ENCODE peak calls at places on chromosomes 12 and 14, in four cellular contexts. K is aorta, M is BJ, B is IMR-90. Y is an unnamed sample.
A peak's percentile ranks its signal among the peaks of the same experiment; 100 is the strongest.

GRCh38 chr12:104457746-104458644 is 1.2 kb downstream of the CHST11 start:
- DNase-seq in K (peak; percentile 62), M (no peak), B (no peak), Y (peak; percentile 23)

GRCh38 chr12:46506961-46507360 is 134.4 kb upstream of the SLC38A2 start:
- DNase-seq in K (no peak), M (no peak), B (no peak), Y (no peak)

GRCh38 chr12:78248321-78248720 is 417.6 kb downstream of the NAV3 start:
- DNase-seq in K (no peak), M (no peak), B (no peak), Y (no peak)

GRCh38 chr14:86766469-86766868 is 1226.5 kb downstream of the GALC start:
- DNase-seq in K (no peak), M (no peak), B (no peak), Y (no peak)

GRCh38 chr12:124036117-124037109 is 63.4 kb downstream of the ZNF664 start:
- DNase-seq in K (no peak), M (no peak), B (peak; percentile 44), Y (no peak)

GRCh38 chr14:61705017-61705416 is 9.7 kb downstream of the HIF1A start:
- DNase-seq in K (no peak), M (no peak), B (peak; percentile 44), Y (no peak)

GRCh38 chr12:60172696-60173095 is 576.9 kb downstream of the SLC16A7 start:
- DNase-seq in K (no peak), M (no peak), B (no peak), Y (no peak)

GRCh38 chr14:24607081-24607480 is 2.4 kb downstream of the GZMH start:
- DNase-seq in K (no peak), M (no peak), B (no peak), Y (no peak)

GRCh38 chr14:53019391-53019790 is 68.5 kb upstream of the FERMT2 start:
- DNase-seq in K (no peak), M (no peak), B (peak; percentile 64), Y (no peak)

GRCh38 chr12:116278667-116279066 is 1.2 kb upstream of the MED13L start:
- DNase-seq in K (no peak), M (no peak), B (no peak), Y (no peak)

GRCh38 chr14:32230181-32230580 is 27.1 kb upstream of the RNU6-8 start:
- DNase-seq in K (no peak), M (peak; percentile 49), B (peak; percentile 33), Y (no peak)

GRCh38 chr12:52032431-52032796 is 18.8 kb upstream of the NR4A1 start:
- DNase-seq in K (peak; percentile 73), M (no peak), B (peak; percentile 80), Y (peak; percentile 63)

GRCh38 chr12:57899010-57899662 is 42.2 kb upstream of the ATP23 start:
- DNase-seq in K (peak; percentile 81), M (no peak), B (peak; percentile 81), Y (peak; percentile 31)

GRCh38 chr12:9730011-9730410 is 2.9 kb downstream of the CLECL1 start:
- DNase-seq in K (no peak), M (no peak), B (no peak), Y (no peak)
- H3K4me3 ChIP-seq in K (no peak overlapping the region), M (no peak overlapping the region), B (no peak overlapping the region), Y (no peak overlapping the region)

DNA sequence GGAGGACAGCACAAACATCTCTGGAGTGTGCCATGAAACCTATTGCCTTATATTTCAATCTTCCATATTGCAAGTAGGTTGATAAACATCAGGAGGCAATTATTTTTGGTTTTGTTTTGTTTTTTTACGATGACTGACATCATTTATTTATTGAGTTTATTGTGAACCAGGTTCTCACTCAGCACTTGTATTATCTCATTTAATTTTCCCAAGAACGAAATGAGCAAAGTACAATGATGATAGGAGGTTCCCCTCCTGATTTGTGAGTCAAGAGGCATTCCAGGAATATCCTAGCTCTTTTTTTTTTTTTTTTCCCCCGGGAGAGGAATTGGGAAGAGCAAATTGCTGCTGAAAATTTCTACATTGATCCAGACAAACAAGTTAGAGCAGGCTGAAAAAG is 4.7 kb downstream of the SOCS2 start:
- DNase-seq in K (no peak), M (no peak), B (no peak), Y (no peak)
- H3K27me3 ChIP-seq in K (no peaks in the 10 kb centered on the region), M (no peaks in the 10 kb centered on the region), B (no peaks in the 10 kb centered on the region), Y (no peaks in the 10 kb centered on the region)

GRCh38 chr14:104113631-104114420 is 24.6 kb upstream of the KIF26A start:
- DNase-seq in K (peak; percentile 38), M (no peak), B (no peak), Y (peak; percentile 8)

GRCh38 chr14:104111301-104112112 is 26.0 kb downstream of the ASPG start:
- DNase-seq in K (peak; percentile 42), M (no peak), B (no peak), Y (peak; percentile 11)

GRCh38 chr14:104112609-104113571 is 25.5 kb upstream of the KIF26A start:
- DNase-seq in K (peak; percentile 35), M (no peak), B (no peak), Y (peak; percentile 12)

GRCh38 chr14:104110491-104111209 is 25.1 kb downstream of the ASPG start:
- DNase-seq in K (peak; percentile 37), M (no peak), B (no peak), Y (peak; percentile 5)

GRCh38 chr14:104112113-104112505 is 26.3 kb upstream of the KIF26A start:
- DNase-seq in K (peak; percentile 26), M (no peak), B (no peak), Y (peak; percentile 4)
- H3K4me3 ChIP-seq in K (no peak overlapping the region), M (no peak overlapping the region), B (no peak overlapping the region), Y (no peak overlapping the region)

DNA sequence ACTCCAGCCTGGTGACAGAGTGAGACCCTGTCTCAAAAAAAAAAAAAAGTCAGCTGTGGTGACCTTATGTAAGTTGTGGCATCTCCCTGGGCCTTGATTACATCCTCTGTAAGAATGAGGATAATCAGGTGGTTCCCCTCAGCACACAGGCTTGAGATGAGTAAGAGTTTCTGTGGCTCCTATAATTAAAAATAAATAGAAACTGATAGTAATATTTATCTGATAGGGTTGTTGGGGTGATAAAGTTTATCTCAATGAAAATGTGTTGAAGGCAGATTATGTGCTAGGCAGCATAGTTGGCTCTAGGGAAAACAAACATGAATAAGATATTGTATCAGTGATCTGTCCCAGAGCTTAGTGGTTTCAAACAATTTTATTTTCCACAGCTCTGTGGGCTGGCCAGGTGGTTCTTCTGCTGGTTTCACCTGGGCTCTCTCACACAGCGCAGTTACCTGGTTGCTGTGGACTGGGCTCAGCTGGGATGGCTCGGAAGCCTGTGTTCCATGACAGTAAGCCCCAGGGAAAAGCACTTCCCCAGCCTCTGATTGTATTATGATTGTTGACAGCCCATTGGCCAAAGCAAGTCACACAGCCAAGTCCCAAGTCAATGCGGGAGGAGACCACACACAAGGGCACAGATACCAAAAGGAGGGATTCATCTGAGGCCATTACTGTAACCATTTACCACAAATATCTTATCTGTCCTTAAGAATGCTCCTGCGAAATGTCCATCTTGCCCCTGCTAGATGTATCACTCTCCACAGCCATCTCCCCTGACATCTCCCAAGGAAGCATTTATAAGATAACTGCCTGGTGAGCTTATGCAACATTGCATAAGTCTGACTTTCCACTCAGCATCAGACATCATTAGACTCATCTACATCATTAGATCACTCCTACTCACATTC is 151.7 kb downstream of the NUAK1 start:
- DNase-seq in K (no peak), M (peak; percentile 88), B (peak; percentile 95), Y (no peak)
- H3K27me3 ChIP-seq in K (no peaks in the 10 kb centered on the region), M (no peaks in the 10 kb centered on the region), B (no peaks in the 10 kb centered on the region), Y (no peaks in the 10 kb centered on the region)

GRCh38 chr12:120262852-120263724 is 2.4 kb downstream of the PXN start:
- DNase-seq in K (peak; percentile 65), M (no peak), B (no peak), Y (peak; percentile 59)

GRCh38 chr12:120264086-120264485 is 1.4 kb downstream of the PXN start:
- DNase-seq in K (no peak), M (no peak), B (no peak), Y (no peak)

GRCh38 chr12:120263725-120264040 is 1.8 kb downstream of the PXN start:
- DNase-seq in K (no peak), M (no peak), B (no peak), Y (no peak)

GRCh38 chr12:120260607-120261006 is 4.9 kb downstream of the PXN start:
- DNase-seq in K (no peak), M (no peak), B (no peak), Y (no peak)

DNA sequence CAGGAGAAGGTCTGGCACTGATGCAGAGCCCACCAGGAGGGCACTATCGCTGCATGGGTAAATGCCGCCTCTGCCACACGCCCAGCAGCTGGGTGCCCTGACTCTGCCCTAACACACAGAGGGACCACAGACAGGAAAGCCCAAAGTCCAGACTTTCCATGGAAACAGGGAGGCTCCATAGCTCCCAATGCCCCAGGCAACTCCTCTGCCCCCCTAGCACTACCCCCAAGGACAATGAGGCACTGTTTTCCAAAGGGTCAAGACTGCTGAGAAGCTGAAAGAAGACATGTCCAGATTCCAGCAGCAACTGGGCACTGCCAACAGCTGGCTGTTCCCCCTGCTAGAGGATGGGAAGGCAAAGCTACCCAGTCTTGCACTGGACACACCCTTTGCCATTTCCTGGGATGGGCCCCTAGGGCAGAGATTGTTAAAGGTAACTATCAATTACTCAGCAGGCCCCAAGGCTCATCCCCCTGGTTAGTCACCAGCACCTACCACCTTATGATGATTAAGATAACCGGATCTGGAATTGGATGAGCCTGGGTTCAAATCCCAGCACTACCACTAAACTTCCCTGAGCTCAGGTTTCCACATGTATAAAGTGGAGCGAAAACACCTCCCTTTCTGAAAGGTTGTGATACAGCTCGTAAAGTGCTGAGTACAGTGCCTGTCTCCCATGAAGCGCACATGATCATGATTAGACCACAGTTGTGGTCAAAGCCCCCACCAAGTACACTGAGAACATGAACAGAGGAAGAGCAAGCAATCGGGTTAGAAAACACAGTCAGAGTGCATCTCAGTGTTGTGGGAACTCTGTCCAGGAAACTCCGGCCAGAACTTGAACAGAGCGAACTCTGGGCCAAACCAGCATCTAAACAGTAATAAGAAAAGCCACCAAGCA is 3.3 kb downstream of the PXN start:
- DNase-seq in K (no peak), M (no peak), B (no peak), Y (no peak)
- H3K4me3 ChIP-seq in K (no peak overlapping the region), M (peak overlapping the region; percentile 95), B (no peak overlapping the region), Y (peak overlapping the region; percentile 97)

GRCh38 chr12:45050331-45050750 is 558 bp downstream of the DBX2 start:
- DNase-seq in K (no peak), M (no peak), B (no peak), Y (no peak)
- H3K27me3 ChIP-seq in K (no peaks in the 10 kb centered on the region), M (peaks cover 12% of the 10 kb centered on the region), B (peaks cover 20% of the 10 kb centered on the region), Y (peaks cover 76% of the 10 kb centered on the region)

GRCh38 chr12:93135286-93136239 is 206.5 kb upstream of the EEA1 start:
- DNase-seq in K (no peak), M (no peak), B (peak; percentile 57), Y (no peak)

GRCh38 chr12:93136243-93137015 is 207.3 kb upstream of the EEA1 start:
- DNase-seq in K (no peak), M (no peak), B (no peak), Y (no peak)

GRCh38 chr12:93133361-93133760 is 204.3 kb upstream of the EEA1 start:
- DNase-seq in K (no peak), M (no peak), B (no peak), Y (no peak)

GRCh38 chr12:93134175-93134574 is 205.1 kb upstream of the EEA1 start:
- DNase-seq in K (no peak), M (no peak), B (no peak), Y (no peak)

GRCh38 chr12:93134893-93135285 is 205.8 kb upstream of the EEA1 start:
- DNase-seq in K (no peak), M (no peak), B (no peak), Y (no peak)
- H3K4me3 ChIP-seq in K (no peak overlapping the region), M (no peak overlapping the region), B (no peak overlapping the region), Y (no peak overlapping the region)

GRCh38 chr12:71075743-71076142 is 82.1 kb downstream of the TSPAN8 start:
- DNase-seq in K (no peak), M (no peak), B (no peak), Y (no peak)
- H3K27me3 ChIP-seq in K (no peaks in the 10 kb centered on the region), M (no peaks in the 10 kb centered on the region), B (no peaks in the 10 kb centered on the region), Y (no peaks in the 10 kb centered on the region)

Y was measured in left ventricle myocardium inferior.